ENCODE peak calls at places on chromosomes 4 and X, in five cellular contexts. U is CD4-positive, alpha-beta T cell; H is endothelial cell; K is trophoblast cell; R is left ventricle myocardium superior. D is an unnamed sample.

GRCh38 chrX:111103246-111103645 is 7.3 kb downstream of the PAK3 start:
- DNase-seq in U (no peak), H (no peak), K (peak; percentile 2), R (no peak), D (no peak)

GRCh38 chr4:74293558-74293957 is 14.7 kb upstream of the EPGN start:
- DNase-seq in U (no peak), H (no peak), K (no peak), R (no peak), D (no peak)

GRCh38 chr4:77990904-77991358 is 66.2 kb upstream of the FRAS1 start:
- DNase-seq in U (no peak), H (no peak), K (no peak), R (no peak), D (no peak)

GRCh38 chr4:30720021-30720655 is at the start of gene PCDH7:
- DNase-seq in U (no peak), H (peak; percentile 26), K (no peak), R (peak; percentile 37), D (peak; percentile 80)

GRCh38 chrX:29065477-29065876 is 478.2 kb downstream of the IL1RAPL1 start:
- DNase-seq in U (no peak), H (no peak), K (no peak), R (no peak), D (no peak)

GRCh38 chr4:112531146-112531545 is 15.2 kb upstream of the NEUROG2 start:
- DNase-seq in U (no peak), H (no peak), K (no peak), R (no peak), D (no peak)

GRCh38 chrX:150581093-150581775 is 12.8 kb downstream of the MTM1 start:
- DNase-seq in U (no peak), H (no peak), K (peak; percentile 8), R (no peak), D (peak; percentile 39)

GRCh38 chr4:169305173-169305572 is 34.4 kb upstream of the SH3RF1 start:
- DNase-seq in U (no peak), H (no peak), K (no peak), R (no peak), D (no peak)

GRCh38 chr4:20251796-20252655 is at the start of gene SLIT2:
- DNase-seq in U (no peak), H (peak; percentile 87), K (peak; percentile 71), R (peak; percentile 86), D (peak; percentile 63)

D was measured in myocyte.